ENCODE peak calls at places on chromosomes 13 and 19, in four cellular contexts. B is lower lobe of right lung, C is hepatocyte, G is psoas muscle. W is an unnamed sample.

GRCh38 chr13:101327844-101328243 is 88.5 kb downstream of the NALCN start:
- DNase-seq in G (no peak), B (no peak), C (peak; percentile 9), W (no peak)

GRCh38 chr13:72959643-72960042 is 99.2 kb upstream of the KLF5 start:
- DNase-seq in B (no peak), G (no peak), C (no peak), W (no peak)

GRCh38 chr19:18422530-18423191 is 3.5 kb downstream of the SSBP4 start:
- DNase-seq in B (peak; percentile 39), G (no peak), C (no peak), W (peak; percentile 57)

GRCh38 chr19:16118489-16119033 is 6.9 kb downstream of the RAB8A start:
- DNase-seq in B (peak; percentile 76), G (no peak), C (no peak), W (no peak)

GRCh38 chr19:42132851-42133528 is 744 bp upstream of the POU2F2 start:
- DNase-seq in B (peak; percentile 77), C (peak; percentile 75), G (peak; percentile 68), W (peak; percentile 84)

GRCh38 chr13:67841071-67841470 is 610.9 kb upstream of the PCDH9 start:
- DNase-seq in G (no peak), C (no peak), B (no peak), W (no peak)

GRCh38 chr13:61777902-61778301 is 362.3 kb upstream of the PCDH20 start:
- DNase-seq in B (no peak), G (no peak), C (no peak), W (no peak)

GRCh38 chr13:57665471-57665870 is 33.9 kb downstream of the PCDH17 start:
- DNase-seq in G (no peak), C (no peak), B (no peak), W (no peak)

GRCh38 chr13:45527699-45528462 is 63.1 kb downstream of the COG3 start:
- DNase-seq in C (peak; percentile 42), B (no peak), G (no peak), W (no peak)

GRCh38 chr13:49253310-49253709 is 5.6 kb downstream of the CDADC1 start:
- DNase-seq in G (no peak), B (no peak), C (no peak), W (no peak)

GRCh38 chr19:28864024-28864503 is 348.9 kb downstream of the UQCRFS1 start:
- DNase-seq in B (no peak), C (no peak), G (no peak), W (no peak)

GRCh38 chr19:2179095-2179494 is 15.4 kb downstream of the DOT1L start:
- DNase-seq in B (no peak), C (no peak), G (no peak), W (no peak)

GRCh38 chr19:42291437-42291815 is 10.5 kb upstream of the PRR19 start:
- DNase-seq in C (no peak), B (no peak), G (no peak), W (no peak)

GRCh38 chr13:22926176-22927007 is 254.4 kb upstream of the SGCG start:
- DNase-seq in C (peak; percentile 70), B (peak; percentile 79), G (peak; percentile 84), W (no peak)

GRCh38 chr19:45250216-45250831 is 747 bp upstream of the MARK4 start:
- DNase-seq in C (no peak), B (no peak), G (no peak), W (no peak)

GRCh38 chr19:7928334-7928706 is 2.4 kb upstream of the CTXN1 start:
- DNase-seq in B (no peak), C (no peak), G (peak; percentile 20), W (no peak)

GRCh38 chr13:72886272-72887062 is 104.5 kb downstream of the PIBF1 start:
- DNase-seq in C (no peak), B (no peak), G (no peak), W (no peak)

DNA sequence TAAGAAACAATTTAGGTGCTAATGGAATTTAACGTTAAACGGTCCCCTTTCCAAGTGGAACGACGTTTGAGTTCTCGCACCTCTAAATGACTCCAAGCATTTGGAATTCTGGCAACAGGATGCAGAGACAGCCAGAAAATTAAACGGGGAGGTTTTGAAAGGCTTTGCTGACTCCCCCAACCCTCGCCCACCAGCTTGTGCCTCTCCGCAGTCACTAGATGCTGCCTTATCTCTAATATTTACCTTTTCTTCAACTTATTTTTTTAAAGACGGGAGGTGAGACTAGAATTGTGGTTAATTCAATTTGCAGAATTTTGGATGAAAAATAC is 2.5 kb downstream of the ZIC2 start:
- DNase-seq in C (no peak), G (no peak), B (no peak), W (no peak)
- H3K27ac ChIP-seq in C (no peak overlapping the region), G (no peak overlapping the region), B (no peak overlapping the region), W (no peak overlapping the region)

DNA sequence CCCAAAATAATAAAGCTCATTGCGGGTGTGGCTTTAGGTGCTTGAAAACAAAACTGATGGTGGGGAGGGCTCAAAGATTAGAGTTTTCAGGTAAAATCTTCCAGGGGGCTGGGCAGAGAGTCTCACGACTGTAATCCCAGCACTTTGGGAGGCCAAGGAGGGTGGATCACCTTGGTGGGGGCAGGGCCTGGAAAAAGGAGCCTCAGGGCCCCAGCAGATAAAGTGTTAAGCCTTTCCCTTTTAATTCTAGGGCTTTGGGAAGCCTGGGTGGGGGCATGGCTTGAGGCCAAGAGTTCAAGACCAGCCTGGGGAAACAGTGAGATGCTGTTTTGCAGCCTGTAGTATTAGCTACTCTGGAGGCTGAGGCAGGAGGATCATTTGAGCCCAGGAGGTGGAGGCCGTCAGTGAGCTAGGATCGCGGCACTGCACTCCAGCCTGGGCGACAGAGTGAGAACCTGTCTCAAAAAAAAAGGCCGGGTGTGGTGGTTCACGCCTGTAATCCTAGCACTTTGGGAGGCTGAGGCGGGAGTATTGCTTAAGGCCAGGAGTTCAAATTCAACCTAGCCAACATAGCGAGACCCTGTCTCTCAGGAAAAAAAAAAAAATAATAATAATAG is 1.7 kb downstream of the IRGQ start:
- DNase-seq in C (no peak), G (no peak), B (no peak), W (no peak)
- H3K4me3 ChIP-seq in C (peak overlapping the region; percentile 34), G (peak overlapping the region; percentile 89), B (peak overlapping the region; percentile 77), W (no peak overlapping the region)

GRCh38 chr19:12085074-12085818 is 20.7 kb downstream of the ZNF844 start:
- DNase-seq in C (no peak), B (no peak), G (no peak), W (no peak)
- H3K9me3 ChIP-seq in C (peaks cover 6% of the 10 kb centered on the region), B (peaks cover 23% of the 10 kb centered on the region), G (peaks cover 52% of the 10 kb centered on the region), W (peaks cover 9% of the 10 kb centered on the region)

DNA sequence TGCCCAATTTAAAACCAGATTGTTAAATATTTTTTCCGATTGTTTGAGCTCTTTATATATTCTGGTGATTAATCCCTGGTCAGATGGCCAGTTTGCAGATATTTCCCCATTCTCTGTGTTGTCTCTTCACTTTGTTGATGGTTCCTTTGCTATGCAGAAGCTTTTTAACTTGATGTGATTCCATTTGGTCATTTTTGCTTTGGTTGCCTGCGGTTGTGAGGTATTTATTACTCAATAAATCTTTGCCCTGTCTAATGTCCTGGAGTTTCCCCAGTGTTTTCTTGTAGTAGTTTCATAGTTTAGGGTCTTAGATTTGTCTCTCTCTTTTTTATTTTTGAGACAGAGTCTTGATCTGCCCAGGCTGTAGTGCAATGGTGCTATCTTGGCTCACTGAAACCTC is 23.8 kb upstream of the LMO7 start:
- DNase-seq in G (no peak), C (no peak), B (no peak), W (no peak)
- H3K27ac ChIP-seq in G (no peak overlapping the region), C (no peak overlapping the region), B (no peak overlapping the region), W (no peak overlapping the region)

GRCh38 chr19:12696366-12697335 is at the start of gene FBXW9:
- DNase-seq in G (peak; percentile 96), B (peak; percentile 96), C (peak; percentile 94), W (peak; percentile 92)

GRCh38 chr19:12695997-12696365 is 450 bp downstream of the FBXW9 start:
- DNase-seq in C (no peak), B (no peak), G (no peak), W (no peak)

GRCh38 chr19:12694641-12695040 is 1.8 kb downstream of the FBXW9 start:
- DNase-seq in C (no peak), B (no peak), G (no peak), W (no peak)

GRCh38 chr19:12695090-12695489 is 1.3 kb downstream of the FBXW9 start:
- DNase-seq in G (no peak), C (no peak), B (no peak), W (no peak)

DNA sequence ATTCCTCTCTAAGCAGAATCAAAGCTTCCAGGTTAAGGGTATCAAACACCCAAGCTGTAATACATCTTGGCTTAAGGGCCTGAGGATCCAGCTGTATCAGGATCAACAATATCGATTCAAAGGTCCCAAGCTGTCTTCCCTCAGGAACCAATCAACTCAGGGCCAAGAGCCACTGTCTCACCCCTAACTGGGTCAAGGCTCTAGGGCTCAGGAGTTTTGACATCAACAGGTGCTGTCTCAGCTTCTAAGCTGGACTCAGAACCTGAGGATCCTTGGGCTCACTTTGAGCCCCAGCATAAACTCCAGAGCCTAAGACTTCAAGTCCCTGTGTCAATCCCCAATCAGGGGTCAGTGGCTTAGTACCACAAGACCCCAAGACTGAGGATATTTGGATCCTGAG is 917 bp downstream of the FBXW9 start:
- DNase-seq in G (no peak), B (no peak), C (no peak), W (no peak)
- H3K4me3 ChIP-seq in G (peak overlapping the region; percentile 93), B (peak overlapping the region; percentile 97), C (no peak overlapping the region), W (no peak overlapping the region)

GRCh38 chr19:52524086-52524485 is 3.4 kb upstream of the ZNF808 start:
- DNase-seq in B (no peak), C (no peak), G (no peak), W (no peak)
- H3K9me3 ChIP-seq in B (no peaks in the 10 kb centered on the region), C (no peaks in the 10 kb centered on the region), G (peaks cover 4% of the 10 kb centered on the region), W (no peaks in the 10 kb centered on the region)

DNA sequence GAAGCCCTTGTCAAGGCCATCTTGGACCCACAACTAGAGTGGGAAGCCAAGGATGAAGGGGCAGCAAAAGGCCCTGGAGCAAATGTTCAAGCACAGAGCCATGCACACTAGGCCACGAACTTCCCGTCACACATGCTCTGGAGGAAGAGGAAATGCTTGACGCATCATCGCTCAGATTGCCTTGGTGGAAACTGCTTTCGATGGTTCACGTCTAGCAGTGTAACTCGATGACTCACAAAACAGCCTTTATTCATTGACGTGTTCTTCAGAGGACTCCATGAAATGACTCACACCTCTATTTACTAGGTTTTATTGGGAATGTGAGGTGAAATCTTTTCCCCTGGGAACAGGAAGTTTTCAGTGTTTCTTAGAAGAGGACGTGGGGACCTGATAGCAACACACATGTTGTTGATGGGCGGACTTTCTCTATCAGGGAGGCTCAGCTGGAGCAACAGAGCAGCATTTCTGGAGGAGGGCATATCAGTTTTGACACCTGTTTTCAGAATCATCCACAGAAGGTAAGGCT is 79.8 kb upstream of the FLT1 start:
- DNase-seq in C (peak; percentile 70), B (no peak), G (no peak), W (no peak)
- H3K27ac ChIP-seq in C (peak overlapping the region; percentile 86), B (peak overlapping the region; percentile 49), G (no peak overlapping the region), W (no peak overlapping the region)

DNA sequence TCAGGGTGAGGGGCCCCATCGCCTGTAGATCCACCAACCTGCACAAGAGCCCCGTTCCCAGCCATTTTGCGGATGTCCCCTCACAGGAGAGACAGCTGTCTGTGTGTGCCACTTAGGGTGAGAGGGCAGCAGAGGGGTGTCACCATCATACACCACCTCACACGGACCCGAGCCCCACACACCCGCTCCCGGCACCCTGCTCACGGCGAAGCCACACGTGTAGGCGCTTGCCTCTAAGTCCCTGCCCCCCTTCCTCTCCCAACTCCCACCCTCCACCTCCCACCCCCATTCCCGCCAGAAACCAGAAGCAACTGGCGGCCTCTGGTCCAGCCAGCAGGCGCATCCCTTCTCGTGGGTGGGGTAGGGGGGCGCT is 4.0 kb upstream of the DPF1 start:
- DNase-seq in G (no peak), B (no peak), C (no peak), W (no peak)
- H3K4me3 ChIP-seq in G (no peak overlapping the region), B (no peak overlapping the region), C (no peak overlapping the region), W (no peak overlapping the region)

W was measured in CD4-positive, alpha-beta memory T cell.